ENCODE peak calls at places on chromosomes 3 and 15, in six cellular contexts. One of them, this sample, is unnamed.

GRCh38 chr3:17076940-17077605 is 192.3 kb downstream of the PLCL2 start:
- DNase-seq in neuronal stem cell: no peak
- DNase-seq in H1: no peak
- DNase-seq in IMR-90: no peak
- DNase-seq in mesenchymal stem cell: no peak
- DNase-seq in trophoblast cell: no peak
- DNase-seq in this sample: no peak

GRCh38 chr15:80176443-80176842 is 23.6 kb downstream of the FAH start:
- DNase-seq in neuronal stem cell: no peak
- DNase-seq in H1: no peak
- DNase-seq in IMR-90: no peak
- DNase-seq in mesenchymal stem cell: no peak
- DNase-seq in trophoblast cell: no peak
- DNase-seq in this sample: no peak

GRCh38 chr3:32278714-32279113 is 40.2 kb downstream of the CMTM8 start:
- DNase-seq in neuronal stem cell: no peak
- DNase-seq in H1: no peak
- DNase-seq in IMR-90: peak
- DNase-seq in mesenchymal stem cell: no peak
- DNase-seq in trophoblast cell: peak
- DNase-seq in this sample: no peak

GRCh38 chr3:152538518-152538917 is 269.8 kb downstream of the MBNL1 start:
- DNase-seq in neuronal stem cell: no peak
- DNase-seq in H1: no peak
- DNase-seq in IMR-90: no peak
- DNase-seq in mesenchymal stem cell: no peak
- DNase-seq in trophoblast cell: no peak
- DNase-seq in this sample: no peak

GRCh38 chr3:127598841-127599570 is 795 bp downstream of the MCM2 start:
- DNase-seq in neuronal stem cell: no peak
- DNase-seq in H1: no peak
- DNase-seq in IMR-90: no peak
- DNase-seq in mesenchymal stem cell: no peak
- DNase-seq in trophoblast cell: no peak
- DNase-seq in this sample: no peak

GRCh38 chr3:57961828-57962447 is 46.3 kb upstream of the FLNB start:
- DNase-seq in neuronal stem cell: no peak
- DNase-seq in H1: no peak
- DNase-seq in IMR-90: peak
- DNase-seq in mesenchymal stem cell: peak
- DNase-seq in trophoblast cell: no peak
- DNase-seq in this sample: no peak

GRCh38 chr3:120284702-120285507 is at the start of gene GPR156:
- DNase-seq in neuronal stem cell: no peak
- DNase-seq in H1: no peak
- DNase-seq in IMR-90: no peak
- DNase-seq in mesenchymal stem cell: peak
- DNase-seq in trophoblast cell: no peak
- DNase-seq in this sample: peak

GRCh38 chr3:18153571-18154173 is 271.5 kb downstream of the SATB1 start:
- DNase-seq in neuronal stem cell: peak
- DNase-seq in H1: no peak
- DNase-seq in IMR-90: peak
- DNase-seq in mesenchymal stem cell: peak
- DNase-seq in trophoblast cell: peak
- DNase-seq in this sample: no peak

GRCh38 chr15:41285285-41285684 is 47.1 kb downstream of the OIP5 start:
- DNase-seq in neuronal stem cell: no peak
- DNase-seq in H1: no peak
- DNase-seq in IMR-90: no peak
- DNase-seq in mesenchymal stem cell: no peak
- DNase-seq in trophoblast cell: no peak
- DNase-seq in this sample: peak

GRCh38 chr3:76500746-76501275 is 539.1 kb upstream of the ROBO2 start:
- DNase-seq in neuronal stem cell: no peak
- DNase-seq in H1: no peak
- DNase-seq in IMR-90: peak
- DNase-seq in mesenchymal stem cell: no peak
- DNase-seq in trophoblast cell: no peak
- DNase-seq in this sample: no peak

GRCh38 chr3:13623101-13623654 is 74.3 kb downstream of the FBLN2 start:
- DNase-seq in neuronal stem cell: no peak
- DNase-seq in H1: no peak
- DNase-seq in IMR-90: peak
- DNase-seq in mesenchymal stem cell: no peak
- DNase-seq in trophoblast cell: no peak
- DNase-seq in this sample: no peak

GRCh38 chr3:16741890-16742289 is 136.7 kb upstream of the DAZL start:
- DNase-seq in neuronal stem cell: no peak
- DNase-seq in H1: no peak
- DNase-seq in IMR-90: no peak
- DNase-seq in mesenchymal stem cell: peak
- DNase-seq in trophoblast cell: no peak
- DNase-seq in this sample: no peak

GRCh38 chr15:67523337-67523736 is 2.4 kb downstream of the C15orf61 start:
- DNase-seq in neuronal stem cell: no peak
- DNase-seq in H1: no peak
- DNase-seq in IMR-90: no peak
- DNase-seq in mesenchymal stem cell: no peak
- DNase-seq in trophoblast cell: no peak
- DNase-seq in this sample: no peak

GRCh38 chr3:176155012-176155411 is 1042.3 kb downstream of the TBL1XR1 start:
- DNase-seq in neuronal stem cell: no peak
- DNase-seq in H1: no peak
- DNase-seq in IMR-90: no peak
- DNase-seq in mesenchymal stem cell: no peak
- DNase-seq in trophoblast cell: no peak
- DNase-seq in this sample: no peak

GRCh38 chr3:179108091-179108490 is 36.5 kb upstream of the ZMAT3 start:
- DNase-seq in neuronal stem cell: no peak
- DNase-seq in H1: no peak
- DNase-seq in IMR-90: peak
- DNase-seq in mesenchymal stem cell: peak
- DNase-seq in trophoblast cell: peak
- DNase-seq in this sample: no peak

GRCh38 chr3:129632977-129633376 is 26.5 kb upstream of the PLXND1 start:
- DNase-seq in neuronal stem cell: no peak
- DNase-seq in H1: no peak
- DNase-seq in IMR-90: no peak
- DNase-seq in mesenchymal stem cell: no peak
- DNase-seq in trophoblast cell: no peak
- DNase-seq in this sample: no peak

GRCh38 chr3:100254168-100254777 is 6.5 kb upstream of the TBC1D23 start:
- DNase-seq in neuronal stem cell: peak
- DNase-seq in H1: peak
- DNase-seq in IMR-90: peak
- DNase-seq in mesenchymal stem cell: peak
- DNase-seq in trophoblast cell: peak
- DNase-seq in this sample: peak

GRCh38 chr15:101579766-101580165 is 72.4 kb downstream of the TM2D3 start:
- DNase-seq in neuronal stem cell: no peak
- DNase-seq in H1: no peak
- DNase-seq in IMR-90: peak
- DNase-seq in mesenchymal stem cell: peak
- DNase-seq in trophoblast cell: no peak
- DNase-seq in this sample: no peak

GRCh38 chr15:70576276-70576675 is 187.1 kb downstream of the UACA start:
- DNase-seq in neuronal stem cell: no peak
- DNase-seq in H1: no peak
- DNase-seq in IMR-90: no peak
- DNase-seq in mesenchymal stem cell: no peak
- DNase-seq in trophoblast cell: no peak
- DNase-seq in this sample: no peak

GRCh38 chr3:113606539-113607218 is 74.3 kb downstream of the SIDT1 start:
- DNase-seq in neuronal stem cell: no peak
- DNase-seq in H1: no peak
- DNase-seq in IMR-90: no peak
- DNase-seq in mesenchymal stem cell: no peak
- DNase-seq in trophoblast cell: no peak
- DNase-seq in this sample: no peak

GRCh38 chr3:143343944-143344343 is 224.4 kb downstream of the CHST2 start:
- DNase-seq in neuronal stem cell: no peak
- DNase-seq in H1: no peak
- DNase-seq in IMR-90: no peak
- DNase-seq in mesenchymal stem cell: no peak
- DNase-seq in trophoblast cell: no peak
- DNase-seq in this sample: no peak

GRCh38 chr3:191376742-191377141 is 46.4 kb upstream of the UTS2B start:
- DNase-seq in neuronal stem cell: no peak
- DNase-seq in H1: no peak
- DNase-seq in IMR-90: peak
- DNase-seq in mesenchymal stem cell: peak
- DNase-seq in trophoblast cell: no peak
- DNase-seq in this sample: no peak

GRCh38 chr3:124881976-124882697 is 5.0 kb downstream of the ITGB5 start:
- DNase-seq in neuronal stem cell: no peak
- DNase-seq in H1: no peak
- DNase-seq in IMR-90: no peak
- DNase-seq in mesenchymal stem cell: no peak
- DNase-seq in trophoblast cell: no peak
- DNase-seq in this sample: no peak

GRCh38 chr3:88775026-88775690 is 332.3 kb upstream of the EPHA3 start:
- DNase-seq in neuronal stem cell: no peak
- DNase-seq in H1: no peak
- DNase-seq in IMR-90: no peak
- DNase-seq in mesenchymal stem cell: no peak
- DNase-seq in trophoblast cell: no peak
- DNase-seq in this sample: no peak

GRCh38 chr15:59501531-59502113 is 63.6 kb downstream of the FAM81A start:
- DNase-seq in neuronal stem cell: peak
- DNase-seq in H1: peak
- DNase-seq in IMR-90: peak
- DNase-seq in mesenchymal stem cell: peak
- DNase-seq in trophoblast cell: peak
- DNase-seq in this sample: peak

GRCh38 chr3:193826126-193826795 is 233.3 kb downstream of the OPA1 start:
- DNase-seq in neuronal stem cell: no peak
- DNase-seq in H1: no peak
- DNase-seq in IMR-90: peak
- DNase-seq in mesenchymal stem cell: peak
- DNase-seq in trophoblast cell: peak
- DNase-seq in this sample: no peak

GRCh38 chr3:141844108-141844507 is 32.3 kb upstream of the ATP1B3 start:
- DNase-seq in neuronal stem cell: no peak
- DNase-seq in H1: no peak
- DNase-seq in IMR-90: no peak
- DNase-seq in mesenchymal stem cell: no peak
- DNase-seq in trophoblast cell: no peak
- DNase-seq in this sample: no peak

DNA sequence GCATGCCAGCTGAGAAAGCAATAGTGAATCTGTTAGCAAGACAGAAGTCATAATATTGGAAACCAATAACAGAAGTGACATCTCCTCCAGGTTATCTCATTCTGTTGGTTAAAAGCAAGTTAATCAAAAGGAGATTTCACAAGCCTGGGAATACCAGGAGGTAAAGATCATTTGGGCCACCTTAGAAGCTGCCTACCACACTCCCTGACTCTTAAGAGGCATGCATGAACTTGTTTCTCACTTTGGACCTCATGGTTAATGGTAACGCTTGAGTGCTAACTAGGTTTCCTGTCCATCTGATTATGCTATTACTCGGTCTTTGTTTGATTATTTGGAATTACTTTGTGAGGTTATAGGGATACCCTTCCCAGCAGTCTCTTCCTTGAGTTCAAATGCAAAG is 650.8 kb upstream of the SGO1 start:
- DNase-seq in neuronal stem cell: no peak
- DNase-seq in H1: no peak
- DNase-seq in IMR-90: no peak
- DNase-seq in mesenchymal stem cell: no peak
- DNase-seq in trophoblast cell: no peak
- DNase-seq in this sample: no peak
- H4K91ac ChIP-seq in neuronal stem cell: no peak
- H4K91ac ChIP-seq in H1: no peak
- H4K91ac ChIP-seq in IMR-90: no peak
- H4K91ac ChIP-seq in mesenchymal stem cell: no peak
- H4K91ac ChIP-seq in trophoblast cell: no peak
- H4K91ac ChIP-seq in this sample: no peak

DNA sequence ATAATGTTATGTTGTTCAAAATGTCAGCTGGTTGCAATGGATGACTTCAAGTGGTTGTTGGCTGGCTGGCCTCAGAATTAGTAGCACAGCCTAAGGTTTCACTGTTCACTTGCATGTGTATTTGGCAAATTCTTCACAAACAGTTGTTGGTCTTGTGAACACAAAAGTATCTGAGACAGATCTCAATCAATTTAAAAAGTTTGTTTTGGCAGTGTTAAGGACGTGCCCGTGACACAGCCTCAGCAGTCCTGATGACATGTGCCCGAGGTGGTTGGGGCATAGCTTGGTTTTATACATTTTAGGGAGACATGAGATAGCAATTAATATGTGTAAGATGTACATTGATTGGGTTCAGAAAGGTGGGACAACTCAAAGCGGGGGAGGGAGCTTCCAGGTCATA is 436.0 kb downstream of the AGBL1 start:
- DNase-seq in neuronal stem cell: no peak
- DNase-seq in H1: no peak
- DNase-seq in IMR-90: no peak
- DNase-seq in mesenchymal stem cell: no peak
- DNase-seq in trophoblast cell: no peak
- DNase-seq in this sample: no peak
- H4K91ac ChIP-seq in neuronal stem cell: no peak
- H4K91ac ChIP-seq in H1: no peak
- H4K91ac ChIP-seq in IMR-90: no peak
- H4K91ac ChIP-seq in mesenchymal stem cell: no peak
- H4K91ac ChIP-seq in trophoblast cell: no peak
- H4K91ac ChIP-seq in this sample: no peak

GRCh38 chr3:49747792-49748480 is 24.2 kb upstream of the GMPPB start:
- DNase-seq in neuronal stem cell: no peak
- DNase-seq in H1: no peak
- DNase-seq in IMR-90: peak
- DNase-seq in mesenchymal stem cell: peak
- DNase-seq in trophoblast cell: peak
- DNase-seq in this sample: no peak
- H4K91ac ChIP-seq in neuronal stem cell: no peak
- H4K91ac ChIP-seq in H1: no peak
- H4K91ac ChIP-seq in IMR-90: no peak
- H4K91ac ChIP-seq in mesenchymal stem cell: no peak
- H4K91ac ChIP-seq in trophoblast cell: no peak
- H4K91ac ChIP-seq in this sample: no peak

GRCh38 chr3:136919799-136920580 is 37.8 kb upstream of the IL20RB start:
- DNase-seq in neuronal stem cell: no peak
- DNase-seq in H1: no peak
- DNase-seq in IMR-90: no peak
- DNase-seq in mesenchymal stem cell: no peak
- DNase-seq in trophoblast cell: no peak
- DNase-seq in this sample: no peak

GRCh38 chr3:136929984-136930671 is 27.7 kb upstream of the IL20RB start:
- DNase-seq in neuronal stem cell: no peak
- DNase-seq in H1: no peak
- DNase-seq in IMR-90: peak
- DNase-seq in mesenchymal stem cell: peak
- DNase-seq in trophoblast cell: no peak
- DNase-seq in this sample: no peak

GRCh38 chr3:136920904-136921649 is 36.7 kb upstream of the IL20RB start:
- DNase-seq in neuronal stem cell: no peak
- DNase-seq in H1: no peak
- DNase-seq in IMR-90: no peak
- DNase-seq in mesenchymal stem cell: no peak
- DNase-seq in trophoblast cell: no peak
- DNase-seq in this sample: no peak

GRCh38 chr3:136928240-136928639 is 29.5 kb upstream of the IL20RB start:
- DNase-seq in neuronal stem cell: no peak
- DNase-seq in H1: no peak
- DNase-seq in IMR-90: no peak
- DNase-seq in mesenchymal stem cell: no peak
- DNase-seq in trophoblast cell: no peak
- DNase-seq in this sample: no peak

GRCh38 chr3:136925425-136926190 is 32.2 kb upstream of the IL20RB start:
- DNase-seq in neuronal stem cell: no peak
- DNase-seq in H1: no peak
- DNase-seq in IMR-90: no peak
- DNase-seq in mesenchymal stem cell: no peak
- DNase-seq in trophoblast cell: no peak
- DNase-seq in this sample: no peak
- H4K91ac ChIP-seq in neuronal stem cell: no peak
- H4K91ac ChIP-seq in H1: no peak
- H4K91ac ChIP-seq in IMR-90: no peak
- H4K91ac ChIP-seq in mesenchymal stem cell: no peak
- H4K91ac ChIP-seq in trophoblast cell: no peak
- H4K91ac ChIP-seq in this sample: no peak